ENCODE peak calls at places on chromosomes 11 and 22, in nine cellular contexts. N is tibial nerve, A is IMR-90, U is neural progenitor cell, Q is heart left ventricle, Y is tibial artery, E is left ventricle myocardium inferior, C is transverse colon, I is prostate gland. H is an unnamed sample. For H3K36me3, the result is how much of the 10 kb centered on the place peaks cover.

GRCh38 chr11:2511421-2512369 is 66.9 kb downstream of the KCNQ1 start:
- DNase-seq in U (peak), Q (peak), Y (peak), I (no peak), E (peak), A (no peak), C (peak), N (peak), H (peak)

GRCh38 chr22:48900626-48901025 is 927.0 kb downstream of the BRD1 start:
- DNase-seq in E (no peak), I (no peak), U (no peak), A (no peak), Q (no peak), C (no peak), N (no peak), Y (no peak), H (no peak)

GRCh38 chr11:120952503-120953229 is 71.2 kb upstream of the TBCEL start:
- DNase-seq in Y (peak), N (peak), C (peak), U (peak), Q (peak), E (peak), I (peak), A (peak), H (no peak)

GRCh38 chr22:38569181-38569971 is 607 bp downstream of the DMC1 start:
- DNase-seq in N (no peak), I (no peak), A (no peak), U (no peak), C (peak), Q (no peak), E (peak), Y (no peak), H (no peak)

GRCh38 chr11:9250139-9250582 is 15.0 kb downstream of the DENND5A start:
- DNase-seq in E (no peak), I (no peak), C (no peak), Q (no peak), Y (no peak), A (no peak), N (no peak), U (no peak), H (no peak)

GRCh38 chr11:121426476-121427454 is 25.3 kb upstream of the SORL1 start:
- DNase-seq in A (no peak), U (peak), Q (peak), Y (no peak), E (peak), N (no peak), C (peak), I (no peak), H (no peak)

GRCh38 chr11:12827929-12828812 is 153.9 kb downstream of the TEAD1 start:
- DNase-seq in I (peak), E (no peak), Y (no peak), N (peak), Q (no peak), A (peak), U (peak), C (peak), H (no peak)

GRCh38 chr11:61027141-61027840 is 55.8 kb downstream of the CD6 start:
- DNase-seq in Y (no peak), N (no peak), Q (no peak), I (no peak), A (no peak), E (no peak), U (no peak), C (no peak), H (no peak)

GRCh38 chr11:71163371-71163770 is 89.0 kb downstream of the SHANK2 start:
- DNase-seq in I (no peak), Q (no peak), U (no peak), E (no peak), Y (peak), A (no peak), N (no peak), C (no peak), H (no peak)

GRCh38 chr11:45610627-45611026 is 54.8 kb downstream of the CHST1 start:
- DNase-seq in N (no peak), I (no peak), Q (no peak), Y (no peak), C (no peak), E (no peak), U (no peak), A (no peak), H (no peak)

GRCh38 chr11:48123249-48123875 is 93.2 kb upstream of the OR4B1 start:
- DNase-seq in I (no peak), C (no peak), Y (no peak), A (no peak), N (no peak), Q (no peak), E (no peak), U (no peak), H (no peak)

GRCh38 chr11:118016094-118016493 is 29.9 kb downstream of the IL10RA start:
- DNase-seq in I (no peak), U (no peak), N (no peak), A (no peak), Q (no peak), E (no peak), C (no peak), Y (no peak), H (peak)

GRCh38 chr22:20867179-20868099 is 8.6 kb downstream of the SNAP29 start:
- DNase-seq in I (no peak), E (peak), Q (peak), A (peak), Y (peak), U (no peak), N (peak), C (peak), H (peak)

DNA sequence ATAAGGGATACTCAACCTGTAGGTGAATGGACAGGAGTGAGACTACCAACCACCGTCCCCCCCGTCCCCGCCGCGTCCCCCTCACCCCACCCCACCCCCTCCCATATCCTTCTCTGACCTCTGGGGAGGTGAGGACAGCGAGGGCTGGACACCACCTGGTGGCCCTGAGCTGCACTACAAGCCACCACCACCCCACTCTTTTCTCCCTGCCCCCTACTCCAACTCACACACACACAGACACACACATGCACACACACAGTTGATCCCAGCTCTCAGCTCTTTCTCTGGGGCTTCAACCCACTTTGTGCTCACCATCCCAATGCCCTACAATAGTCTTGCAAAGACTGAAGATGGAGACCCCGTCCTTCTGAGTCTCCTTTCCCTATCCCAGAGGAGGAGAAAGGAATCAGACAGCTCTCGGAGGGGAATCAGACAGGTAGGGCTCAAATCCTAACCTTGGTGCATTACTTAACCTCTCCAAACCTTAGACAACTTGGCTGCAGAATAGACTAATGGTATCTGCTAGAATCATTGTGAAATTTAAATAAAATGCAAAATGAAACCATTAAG is 100.8 kb downstream of the PDE2A start:
- DNase-seq in U (peak), Q (no peak), N (no peak), I (no peak), E (no peak), Y (peak), A (peak), C (peak), H (no peak)
- TF ChIP-seq CTCF in U (peak), Q (peak), N (peak), I (peak), E (peak), Y (peak), A (peak), C (peak), H (peak)

GRCh38 chr11:65437436-65438227 is 15.0 kb downstream of the NEAT1 start:
- DNase-seq in I (peak), A (peak), Y (no peak), E (no peak), Q (no peak), N (peak), C (peak), U (no peak), H (peak)
- H3K36me3 ChIP-seq in I (under half), A (half or more), Y (half or more), E (half or more), Q (half or more), N (under half), C (under half), U (under half), H (half or more)

GRCh38 chr11:11607772-11608171 is 14.0 kb downstream of the GALNT18 start:
- DNase-seq in Q (no peak), I (no peak), Y (no peak), N (no peak), U (no peak), E (no peak), C (no peak), A (no peak), H (no peak)
- TF ChIP-seq CTCF in Q (no peak), I (no peak), Y (no peak), N (no peak), U (no peak), E (no peak), C (no peak), A (no peak), H (no peak)

GRCh38 chr11:62710001-62710345 is 2.5 kb downstream of the GNG3 start:
- DNase-seq in E (no peak), I (no peak), Q (no peak), C (no peak), N (no peak), A (no peak), Y (no peak), U (no peak), H (no peak)
- H3K36me3 ChIP-seq in E (under half), I (under half), Q (under half), C (under half), N (under half), A (under half), Y (under half), U (under half), H (under half)